ENCODE peak calls at places on chromosomes 5 and 9, in four cellular contexts. One of them, this sample, is unnamed.

GRCh38 chr9:116476935-116477381 is 210.1 kb upstream of the TRIM32 start:
- DNase-seq in dorsolateral prefrontal cortex: no peak
- DNase-seq in uterus: peak
- DNase-seq in tibial nerve: no peak
- DNase-seq in this sample: no peak

GRCh38 chr5:163306421-163306820 is 131.0 kb upstream of the CCNG1 start:
- DNase-seq in tibial nerve: no peak
- DNase-seq in dorsolateral prefrontal cortex: no peak
- DNase-seq in uterus: no peak
- DNase-seq in this sample: no peak

GRCh38 chr5:142886211-142886610 is 116.0 kb downstream of the ARHGAP26 start:
- DNase-seq in tibial nerve: no peak
- DNase-seq in uterus: no peak
- DNase-seq in dorsolateral prefrontal cortex: no peak
- DNase-seq in this sample: no peak

GRCh38 chr9:12774861-12775367 is at the start of gene LURAP1L:
- DNase-seq in uterus: peak
- DNase-seq in dorsolateral prefrontal cortex: peak
- DNase-seq in tibial nerve: no peak
- DNase-seq in this sample: no peak

GRCh38 chr5:132419517-132420468 is 50.3 kb downstream of the SLC22A5 start:
- DNase-seq in dorsolateral prefrontal cortex: peak
- DNase-seq in tibial nerve: peak
- DNase-seq in uterus: peak
- DNase-seq in this sample: peak

GRCh38 chr9:77433675-77434445 is 214.3 kb downstream of the GNA14 start:
- DNase-seq in dorsolateral prefrontal cortex: peak
- DNase-seq in tibial nerve: peak
- DNase-seq in uterus: peak
- DNase-seq in this sample: peak

GRCh38 chr5:180330810-180331646 is 22.1 kb downstream of the GFPT2 start:
- DNase-seq in tibial nerve: peak
- DNase-seq in uterus: peak
- DNase-seq in dorsolateral prefrontal cortex: no peak
- DNase-seq in this sample: no peak

GRCh38 chr9:21994996-21995651 is 533 bp downstream of the CDKN2B-AS1 start:
- DNase-seq in tibial nerve: no peak
- DNase-seq in uterus: peak
- DNase-seq in dorsolateral prefrontal cortex: peak
- DNase-seq in this sample: peak

GRCh38 chr5:41722359-41722950 is 147.8 kb downstream of the OXCT1 start:
- DNase-seq in uterus: no peak
- DNase-seq in dorsolateral prefrontal cortex: no peak
- DNase-seq in tibial nerve: no peak
- DNase-seq in this sample: no peak

GRCh38 chr9:115730845-115731244 is 422.7 kb upstream of the PAPPA start:
- DNase-seq in tibial nerve: no peak
- DNase-seq in uterus: no peak
- DNase-seq in dorsolateral prefrontal cortex: no peak
- DNase-seq in this sample: no peak

GRCh38 chr9:13960011-13960765 is 353.8 kb downstream of the NFIB start:
- DNase-seq in dorsolateral prefrontal cortex: no peak
- DNase-seq in tibial nerve: no peak
- DNase-seq in uterus: no peak
- DNase-seq in this sample: no peak

GRCh38 chr5:84085387-84086041 is 299.2 kb downstream of the EDIL3 start:
- DNase-seq in dorsolateral prefrontal cortex: no peak
- DNase-seq in tibial nerve: no peak
- DNase-seq in uterus: no peak
- DNase-seq in this sample: no peak

GRCh38 chr5:42993516-42994284 is 46.4 kb downstream of the ANXA2R start:
- DNase-seq in uterus: no peak
- DNase-seq in tibial nerve: no peak
- DNase-seq in dorsolateral prefrontal cortex: no peak
- DNase-seq in this sample: peak

GRCh38 chr9:134662143-134662876 is 20.7 kb downstream of the COL5A1 start:
- DNase-seq in tibial nerve: no peak
- DNase-seq in dorsolateral prefrontal cortex: no peak
- DNase-seq in uterus: peak
- DNase-seq in this sample: no peak

GRCh38 chr5:11143456-11144267 is 382.6 kb upstream of the DAP start:
- DNase-seq in dorsolateral prefrontal cortex: no peak
- DNase-seq in tibial nerve: no peak
- DNase-seq in uterus: no peak
- DNase-seq in this sample: peak

GRCh38 chr9:74760031-74760700 is 127.6 kb downstream of the TRPM6 start:
- DNase-seq in uterus: no peak
- DNase-seq in tibial nerve: no peak
- DNase-seq in dorsolateral prefrontal cortex: no peak
- DNase-seq in this sample: no peak

GRCh38 chr9:112421771-112422222 is 41.9 kb downstream of the HSDL2 start:
- DNase-seq in dorsolateral prefrontal cortex: no peak
- DNase-seq in uterus: no peak
- DNase-seq in tibial nerve: no peak
- DNase-seq in this sample: no peak

GRCh38 chr5:174311121-174311520 is 265.6 kb downstream of the NSG2 start:
- DNase-seq in dorsolateral prefrontal cortex: no peak
- DNase-seq in tibial nerve: no peak
- DNase-seq in uterus: no peak
- DNase-seq in this sample: no peak

GRCh38 chr9:75893096-75893495 is 2.6 kb downstream of the PCSK5 start:
- DNase-seq in tibial nerve: no peak
- DNase-seq in uterus: no peak
- DNase-seq in dorsolateral prefrontal cortex: no peak
- DNase-seq in this sample: no peak

GRCh38 chr5:66358741-66359140 is 214.6 kb downstream of the SREK1 start:
- DNase-seq in dorsolateral prefrontal cortex: no peak
- DNase-seq in tibial nerve: no peak
- DNase-seq in uterus: no peak
- DNase-seq in this sample: no peak

GRCh38 chr9:4138180-4138579 is 161.7 kb downstream of the GLIS3 start:
- DNase-seq in tibial nerve: no peak
- DNase-seq in dorsolateral prefrontal cortex: no peak
- DNase-seq in uterus: no peak
- DNase-seq in this sample: no peak

GRCh38 chr5:5276471-5276870 is 136.3 kb downstream of the ADAMTS16 start:
- DNase-seq in tibial nerve: no peak
- DNase-seq in uterus: no peak
- DNase-seq in dorsolateral prefrontal cortex: no peak
- DNase-seq in this sample: no peak

GRCh38 chr5:172167893-172168292 is 20.1 kb downstream of the STK10 start:
- DNase-seq in uterus: no peak
- DNase-seq in dorsolateral prefrontal cortex: no peak
- DNase-seq in tibial nerve: no peak
- DNase-seq in this sample: no peak

GRCh38 chr5:139422307-139422893 is 16.9 kb downstream of the DNAJC18 start:
- DNase-seq in dorsolateral prefrontal cortex: peak
- DNase-seq in tibial nerve: no peak
- DNase-seq in uterus: peak
- DNase-seq in this sample: peak

GRCh38 chr9:134554750-134555655 is 86.6 kb upstream of the COL5A1 start:
- DNase-seq in uterus: no peak
- DNase-seq in tibial nerve: no peak
- DNase-seq in dorsolateral prefrontal cortex: no peak
- DNase-seq in this sample: no peak

GRCh38 chr5:131379723-131380122 is 115.9 kb downstream of the CDC42SE2 start:
- DNase-seq in tibial nerve: no peak
- DNase-seq in uterus: no peak
- DNase-seq in dorsolateral prefrontal cortex: no peak
- DNase-seq in this sample: peak

GRCh38 chr5:77952811-77953210 is 176.7 kb upstream of the TBCA start:
- DNase-seq in uterus: no peak
- DNase-seq in tibial nerve: no peak
- DNase-seq in dorsolateral prefrontal cortex: no peak
- DNase-seq in this sample: no peak

GRCh38 chr5:132459031-132459982 is 31.3 kb downstream of the IRF1 start:
- DNase-seq in dorsolateral prefrontal cortex: no peak
- DNase-seq in tibial nerve: no peak
- DNase-seq in uterus: no peak
- DNase-seq in this sample: peak

GRCh38 chr9:127197861-127198430 is 66.6 kb upstream of the GARNL3 start:
- DNase-seq in uterus: no peak
- DNase-seq in dorsolateral prefrontal cortex: no peak
- DNase-seq in tibial nerve: no peak
- DNase-seq in this sample: no peak

GRCh38 chr9:93299418-93300174 is 115.7 kb downstream of the WNK2 start:
- DNase-seq in tibial nerve: no peak
- DNase-seq in uterus: no peak
- DNase-seq in dorsolateral prefrontal cortex: no peak
- DNase-seq in this sample: no peak

GRCh38 chr5:175230299-175230698 is 213.7 kb downstream of the DRD1 start:
- DNase-seq in uterus: no peak
- DNase-seq in dorsolateral prefrontal cortex: no peak
- DNase-seq in tibial nerve: no peak
- DNase-seq in this sample: no peak

GRCh38 chr5:90747693-90748092 is 189.1 kb downstream of the ADGRV1 start:
- DNase-seq in dorsolateral prefrontal cortex: no peak
- DNase-seq in tibial nerve: no peak
- DNase-seq in uterus: no peak
- DNase-seq in this sample: no peak

GRCh38 chr5:131382407-131383395 is 118.8 kb downstream of the CDC42SE2 start:
- DNase-seq in tibial nerve: no peak
- DNase-seq in uterus: no peak
- DNase-seq in dorsolateral prefrontal cortex: no peak
- DNase-seq in this sample: peak

GRCh38 chr5:160045004-160045403 is 36.1 kb downstream of the TTC1 start:
- DNase-seq in dorsolateral prefrontal cortex: no peak
- DNase-seq in tibial nerve: no peak
- DNase-seq in uterus: no peak
- DNase-seq in this sample: no peak

GRCh38 chr9:114084282-114085073 is 6.4 kb upstream of the AMBP start:
- DNase-seq in uterus: no peak
- DNase-seq in tibial nerve: no peak
- DNase-seq in dorsolateral prefrontal cortex: no peak
- DNase-seq in this sample: no peak

DNA sequence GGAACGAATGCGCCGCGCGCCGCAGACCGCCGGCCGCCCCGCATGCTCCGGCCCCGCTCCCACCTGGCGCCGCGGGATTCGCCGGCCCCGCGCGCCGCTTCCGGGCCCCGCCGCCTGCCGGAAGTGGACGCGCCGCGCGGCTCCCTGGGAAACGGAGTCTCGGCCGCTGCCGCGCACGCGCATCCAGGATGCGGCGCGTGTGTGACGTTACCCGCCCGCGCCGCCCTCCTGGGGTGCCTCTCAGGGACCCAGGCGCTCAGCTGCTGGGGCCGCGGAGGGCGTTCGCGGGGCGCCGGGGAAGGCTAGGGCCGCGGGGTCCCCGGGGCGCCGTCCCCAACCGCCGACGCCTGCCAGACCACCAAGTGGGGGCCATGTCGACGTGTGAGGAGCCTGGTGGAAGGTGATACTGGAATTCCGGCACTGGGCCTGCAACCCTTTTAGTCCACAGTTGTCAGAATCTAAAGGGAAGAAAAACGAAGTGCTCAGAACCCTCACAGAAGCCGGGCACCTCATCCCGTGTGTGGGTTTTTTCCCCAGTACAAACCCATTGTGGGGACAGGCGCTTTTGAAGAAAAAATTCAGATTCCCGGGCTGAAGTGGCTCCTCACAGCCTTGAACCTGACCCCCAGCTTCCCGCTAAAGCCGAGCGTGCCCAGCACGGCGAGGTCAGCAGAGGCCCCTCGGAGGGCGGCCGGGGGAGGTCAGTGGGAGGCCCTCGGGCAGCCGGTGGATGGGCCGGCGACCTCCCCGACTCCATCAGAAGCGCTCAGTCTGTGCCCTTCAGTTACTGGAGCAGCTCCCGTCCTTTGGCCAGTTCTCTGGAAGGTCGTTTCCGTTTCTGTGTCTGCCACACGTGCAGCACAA is at the start of gene CLPTM1L:
- DNase-seq in dorsolateral prefrontal cortex: peak
- DNase-seq in uterus: peak
- DNase-seq in tibial nerve: peak
- DNase-seq in this sample: peak
- TF ChIP-seq CTCF in dorsolateral prefrontal cortex: no peak
- TF ChIP-seq CTCF in uterus: peak
- TF ChIP-seq CTCF in tibial nerve: no peak
- TF ChIP-seq CTCF in this sample: no peak

GRCh38 chr9:131841765-131842318 is 102.0 kb upstream of the RAPGEF1 start:
- DNase-seq in uterus: no peak
- DNase-seq in tibial nerve: no peak
- DNase-seq in dorsolateral prefrontal cortex: no peak
- DNase-seq in this sample: no peak

GRCh38 chr9:131845286-131846011 is 105.6 kb upstream of the RAPGEF1 start:
- DNase-seq in uterus: no peak
- DNase-seq in dorsolateral prefrontal cortex: no peak
- DNase-seq in tibial nerve: no peak
- DNase-seq in this sample: no peak

GRCh38 chr9:131847665-131848354 is 107.9 kb upstream of the RAPGEF1 start:
- DNase-seq in tibial nerve: no peak
- DNase-seq in uterus: no peak
- DNase-seq in dorsolateral prefrontal cortex: no peak
- DNase-seq in this sample: no peak

GRCh38 chr9:131843989-131844744 is 104.3 kb upstream of the RAPGEF1 start:
- DNase-seq in tibial nerve: no peak
- DNase-seq in dorsolateral prefrontal cortex: no peak
- DNase-seq in uterus: no peak
- DNase-seq in this sample: no peak

GRCh38 chr9:131844745-131845118 is 104.9 kb upstream of the RAPGEF1 start:
- DNase-seq in uterus: no peak
- DNase-seq in tibial nerve: no peak
- DNase-seq in dorsolateral prefrontal cortex: no peak
- DNase-seq in this sample: no peak
- TF ChIP-seq CTCF in uterus: no peak
- TF ChIP-seq CTCF in tibial nerve: no peak
- TF ChIP-seq CTCF in dorsolateral prefrontal cortex: no peak
- TF ChIP-seq CTCF in this sample: no peak

GRCh38 chr5:146426853-146427618 is 20.1 kb upstream of the TCERG1 start:
- DNase-seq in tibial nerve: no peak
- DNase-seq in uterus: no peak
- DNase-seq in dorsolateral prefrontal cortex: no peak
- DNase-seq in this sample: no peak
- TF ChIP-seq CTCF in tibial nerve: peak
- TF ChIP-seq CTCF in uterus: peak
- TF ChIP-seq CTCF in dorsolateral prefrontal cortex: peak
- TF ChIP-seq CTCF in this sample: peak

DNA sequence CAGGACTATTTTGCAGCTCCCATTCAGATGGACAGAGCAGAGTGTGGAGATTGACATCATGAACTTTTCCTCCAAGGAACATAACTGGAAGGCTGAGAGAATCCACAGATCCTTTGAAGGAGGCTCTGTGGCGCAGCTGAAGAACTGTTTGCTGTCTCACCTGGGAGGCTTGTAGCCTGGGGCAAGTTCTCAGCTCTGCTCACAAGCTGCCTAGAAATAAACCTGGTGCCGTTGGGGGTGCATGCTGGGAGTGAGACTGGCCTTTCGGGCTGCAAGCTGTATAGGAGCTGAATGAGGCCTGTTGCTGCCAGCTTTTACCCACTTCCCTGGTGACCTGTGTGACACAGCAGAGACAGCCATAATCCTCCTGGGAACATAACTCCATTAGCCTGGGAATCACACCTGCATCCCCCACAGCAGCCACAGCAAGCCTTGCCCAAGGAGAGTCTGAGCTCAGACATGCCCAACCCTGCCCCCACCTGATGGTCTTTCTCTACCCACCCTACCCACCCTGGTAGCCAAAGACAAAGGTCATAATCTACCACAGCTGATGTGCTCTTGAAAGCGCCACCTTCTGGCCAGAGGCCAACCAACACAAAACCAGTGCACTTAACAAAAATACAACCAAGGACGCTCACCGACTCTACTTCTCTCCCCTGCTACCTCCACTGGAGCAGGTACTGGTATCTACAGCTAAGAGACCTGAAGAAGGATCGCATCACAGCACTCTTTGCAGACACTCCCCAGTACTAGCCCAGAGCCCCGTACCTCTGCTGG is 205.1 kb upstream of the MRPS30 start:
- DNase-seq in uterus: no peak
- DNase-seq in dorsolateral prefrontal cortex: no peak
- DNase-seq in tibial nerve: no peak
- DNase-seq in this sample: peak
- TF ChIP-seq CTCF in uterus: no peak
- TF ChIP-seq CTCF in dorsolateral prefrontal cortex: no peak
- TF ChIP-seq CTCF in tibial nerve: no peak
- TF ChIP-seq CTCF in this sample: no peak